ENCODE peak calls at places on chromosomes 5 and 9, in six cellular contexts. V, B, S, N, T and O are unnamed samples.
A peak's percentile ranks its signal among the peaks of the same experiment; 100 is the strongest.

GRCh38 chr5:5293029-5293428 is 129.4 kb upstream of the ICE1 start:
- DNase-seq in N (no peak), T (no peak), B (no peak), V (no peak), S (no peak), O (no peak)

GRCh38 chr5:128121679-128122078 is 38.1 kb downstream of the SLC12A2 start:
- DNase-seq in T (peak; percentile 55), B (no peak), S (no peak), V (no peak), N (peak; percentile 44), O (no peak)

GRCh38 chr5:143057580-143057999 is 287.4 kb downstream of the ARHGAP26 start:
- DNase-seq in B (no peak), N (no peak), V (no peak), S (no peak), T (peak; percentile 71), O (no peak)

GRCh38 chr9:90423661-90424193 is 218.9 kb downstream of the DIRAS2 start:
- DNase-seq in B (no peak), T (no peak), N (no peak), V (no peak), S (no peak), O (no peak)

GRCh38 chr5:102664946-102665345 is 90.2 kb upstream of the PAM start:
- DNase-seq in N (no peak), T (no peak), B (no peak), S (no peak), V (no peak), O (no peak)

GRCh38 chr9:86460211-86461002 is 106.2 kb upstream of the TUT7 start:
- DNase-seq in V (no peak), B (no peak), T (peak; percentile 27), S (no peak), N (no peak), O (no peak)

GRCh38 chr9:135137398-135137832 is 49.9 kb downstream of the OLFM1 start:
- DNase-seq in V (no peak), S (no peak), T (peak; percentile 33), N (no peak), B (no peak), O (no peak)

GRCh38 chr5:26192496-26192895 is 845.9 kb downstream of the CDH9 start:
- DNase-seq in T (no peak), V (no peak), S (no peak), N (no peak), B (no peak), O (no peak)

GRCh38 chr9:34809504-34810186 is 99.7 kb upstream of the CCL21 start:
- DNase-seq in B (no peak), N (no peak), S (no peak), T (peak; percentile 44), V (no peak), O (no peak)

GRCh38 chr9:121298689-121299112 is 30.7 kb downstream of the GSN start:
- DNase-seq in S (no peak), N (no peak), V (peak; percentile 32), T (peak; percentile 70), B (no peak), O (peak; percentile 77)

GRCh38 chr9:121298016-121298538 is 30.1 kb downstream of the GSN start:
- DNase-seq in B (no peak), S (no peak), T (no peak), N (no peak), V (peak; percentile 11), O (no peak)

GRCh38 chr9:121299467-121300282 is 31.7 kb downstream of the GSN start:
- DNase-seq in V (peak; percentile 78), N (peak; percentile 73), T (peak; percentile 57), S (peak; percentile 55), B (no peak), O (peak; percentile 90)

GRCh38 chr9:121300283-121301119 is 32.5 kb downstream of the GSN start:
- DNase-seq in B (no peak), V (peak; percentile 11), T (no peak), S (no peak), N (no peak), O (no peak)

DNA sequence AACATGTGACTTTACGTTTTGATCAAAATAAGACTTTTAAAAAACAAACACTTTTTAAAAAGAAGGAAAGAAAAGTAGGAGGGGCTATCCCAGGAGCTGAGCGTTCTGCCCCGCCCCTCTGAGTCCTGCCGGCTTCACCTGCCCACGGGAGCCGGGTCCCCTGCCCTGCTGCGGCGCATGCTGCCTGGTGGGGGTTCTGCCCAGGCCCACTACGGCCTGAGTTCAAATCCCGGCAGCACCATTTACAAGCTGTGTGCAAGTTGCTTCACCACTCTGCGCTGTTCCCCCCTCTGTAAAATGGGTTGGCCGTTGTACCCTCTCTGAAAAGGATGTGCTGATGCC is 31.1 kb downstream of the GSN start:
- DNase-seq in N (peak; percentile 61), S (no peak), B (no peak), V (no peak), T (no peak), O (no peak)
- H3K27me3 ChIP-seq in N (no peaks in the 10 kb centered on the region), S (no peaks in the 10 kb centered on the region), B (no peaks in the 10 kb centered on the region), V (no peaks in the 10 kb centered on the region), T (no peaks in the 10 kb centered on the region), O (no peaks in the 10 kb centered on the region)

GRCh38 chr9:128072144-128073021 is 4.4 kb downstream of the SLC25A25 start:
- DNase-seq in N (peak; percentile 77), B (peak; percentile 37), T (peak; percentile 82), V (peak; percentile 85), S (peak; percentile 85), O (peak; percentile 93)
- H3K4me3 ChIP-seq in N (peak overlapping the region; percentile 24), B (peak overlapping the region; percentile 55), T (no peak overlapping the region), V (no peak overlapping the region), S (no peak overlapping the region), O (no peak overlapping the region)

GRCh38 chr5:123594434-123594833 is 82.5 kb downstream of the CSNK1G3 start:
- DNase-seq in S (no peak), N (no peak), V (no peak), B (no peak), T (no peak), O (no peak)
- H3K36me3 ChIP-seq in S (peaks cover 2% of the 10 kb centered on the region), N (peaks cover 37% of the 10 kb centered on the region), V (peaks cover 33% of the 10 kb centered on the region), B (peaks cover 6% of the 10 kb centered on the region), T (peaks cover 7% of the 10 kb centered on the region), O (no peaks in the 10 kb centered on the region)

DNA sequence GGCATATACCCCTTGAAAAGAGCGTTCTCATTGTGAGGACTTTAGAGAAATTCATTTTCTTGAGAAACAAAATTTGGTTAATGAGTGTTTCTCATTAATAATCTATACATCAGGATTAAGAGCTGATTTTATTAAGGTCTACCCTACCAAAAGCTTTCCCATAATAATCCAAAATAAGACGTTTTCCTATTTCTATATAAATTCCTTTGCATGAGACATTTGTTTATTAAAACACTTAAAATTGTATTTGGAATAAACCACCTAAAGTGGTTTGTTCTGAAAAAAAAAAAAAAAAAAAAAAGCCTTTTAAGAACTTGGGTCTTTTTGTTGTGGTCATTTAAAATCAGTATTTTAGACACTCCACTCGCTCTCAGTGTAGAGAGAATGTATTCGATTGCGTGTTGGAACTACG is 695 bp upstream of the TMOD1 start:
- DNase-seq in T (no peak), B (no peak), S (no peak), N (no peak), V (no peak), O (no peak)
- H3K27me3 ChIP-seq in T (peaks cover 14% of the 10 kb centered on the region), B (peaks cover 4% of the 10 kb centered on the region), S (no peaks in the 10 kb centered on the region), N (peaks cover 15% of the 10 kb centered on the region), V (no peaks in the 10 kb centered on the region), O (no peaks in the 10 kb centered on the region)

GRCh38 chr5:44388504-44389409 is 463 bp downstream of the FGF10 start:
- DNase-seq in T (peak; percentile 17), B (no peak), N (peak; percentile 40), V (no peak), S (no peak), O (no peak)
- H3K4me3 ChIP-seq in T (peak overlapping the region; percentile 64), B (no peak overlapping the region), N (peak overlapping the region; percentile 52), V (peak overlapping the region; percentile 37), S (peak overlapping the region; percentile 41), O (peak overlapping the region; percentile 60)

DNA sequence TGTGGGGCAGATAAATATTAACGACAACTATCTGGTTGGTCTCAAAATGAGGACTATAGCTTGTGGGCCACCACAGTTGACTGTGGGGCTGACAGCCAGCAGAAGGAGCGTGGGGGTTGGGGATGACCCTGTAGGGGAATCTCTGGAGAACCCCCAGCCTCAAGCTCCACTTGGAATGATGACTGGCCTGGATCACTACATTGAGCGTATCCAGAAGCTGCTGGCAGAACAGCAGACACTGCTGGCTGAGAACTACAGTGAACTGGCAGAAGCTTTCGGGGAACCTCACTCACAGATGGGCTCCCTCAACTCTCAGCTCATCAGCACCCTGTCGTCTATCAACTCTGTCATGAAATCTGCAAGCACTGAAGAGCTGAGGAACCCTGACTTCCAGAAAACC is 128.5 kb upstream of the DMRT1 start:
- DNase-seq in S (no peak), T (no peak), N (no peak), V (no peak), B (no peak), O (no peak)
- H3K36me3 ChIP-seq in S (peaks cover 3% of the 10 kb centered on the region), T (no peaks in the 10 kb centered on the region), N (peaks cover 23% of the 10 kb centered on the region), V (peaks cover 29% of the 10 kb centered on the region), B (no peaks in the 10 kb centered on the region), O (peaks cover 25% of the 10 kb centered on the region)

GRCh38 chr5:174572591-174572990 is 151.8 kb upstream of the MSX2 start:
- DNase-seq in B (no peak), T (no peak), V (no peak), N (no peak), S (no peak), O (no peak)

GRCh38 chr5:174571662-174572397 is 152.6 kb upstream of the MSX2 start:
- DNase-seq in V (peak; percentile 21), B (no peak), S (peak; percentile 56), N (no peak), T (peak; percentile 96), O (peak; percentile 58)

GRCh38 chr5:174575043-174575442 is 149.3 kb upstream of the MSX2 start:
- DNase-seq in B (no peak), T (no peak), V (no peak), N (no peak), S (no peak), O (no peak)

GRCh38 chr5:174573210-174574014 is 151.0 kb upstream of the MSX2 start:
- DNase-seq in B (no peak), N (no peak), T (peak; percentile 35), V (no peak), S (no peak), O (no peak)

GRCh38 chr5:174576042-174576441 is 148.3 kb upstream of the MSX2 start:
- DNase-seq in S (no peak), N (no peak), B (no peak), V (no peak), T (no peak), O (no peak)
- H3K27me3 ChIP-seq in S (no peaks in the 10 kb centered on the region), N (peaks cover 8% of the 10 kb centered on the region), B (no peaks in the 10 kb centered on the region), V (no peaks in the 10 kb centered on the region), T (no peaks in the 10 kb centered on the region), O (no peaks in the 10 kb centered on the region)